ENCODE peak calls at places on chromosomes 12 and 14, in four cellular contexts. R, O, A and P are unnamed samples.

GRCh38 chr12:34397591-34398365 is 375.5 kb downstream of the ALG10 start:
- DNase-seq in O (no peak), A (no peak), R (no peak), P (no peak)

GRCh38 chr12:39902823-39903222 is 203.1 kb downstream of the SLC2A13 start:
- DNase-seq in R (no peak), A (no peak), O (no peak), P (no peak)

GRCh38 chr14:21061347-21061668 is 3.7 kb downstream of the RNASE8 start:
- DNase-seq in A (no peak), R (no peak), O (no peak), P (no peak)

GRCh38 chr12:52581481-52581880 is 7.8 kb upstream of the KRT74 start:
- DNase-seq in R (no peak), A (no peak), O (no peak), P (no peak)

GRCh38 chr12:113261847-113262470 is 40.7 kb downstream of the TPCN1 start:
- DNase-seq in A (peak), R (no peak), O (no peak), P (no peak)

GRCh38 chr12:93429852-93430251 is 11.9 kb downstream of the UBE2N start:
- DNase-seq in O (no peak), R (no peak), A (no peak), P (no peak)

GRCh38 chr12:126719886-126720666 is 1546.9 kb upstream of the TMEM132C start:
- DNase-seq in O (no peak), A (no peak), R (no peak), P (no peak)

GRCh38 chr14:52919971-52920370 is 30.9 kb downstream of the FERMT2 start:
- DNase-seq in O (no peak), A (no peak), R (no peak), P (no peak)

GRCh38 chr14:65926935-65927700 is 514.6 kb downstream of the FUT8 start:
- DNase-seq in O (no peak), R (no peak), A (no peak), P (no peak)

GRCh38 chr12:20212036-20212435 is 156.3 kb upstream of the PDE3A start:
- DNase-seq in R (no peak), O (no peak), A (no peak), P (no peak)

GRCh38 chr14:35808076-35808657 is 928 bp downstream of the RALGAPA1 start:
- DNase-seq in A (no peak), R (no peak), O (no peak), P (no peak)

GRCh38 chr12:104703372-104703771 is 246.6 kb downstream of the CHST11 start:
- DNase-seq in A (no peak), O (no peak), R (no peak), P (no peak)

GRCh38 chr14:51889851-51890250 is 29.4 kb downstream of the GNG2 start:
- DNase-seq in R (no peak), O (no peak), A (no peak), P (peak)

GRCh38 chr12:52005903-52006703 is 643 bp upstream of the TAMALIN start:
- DNase-seq in O (no peak), A (peak), R (no peak), P (no peak)

GRCh38 chr14:91138511-91139359 is 24.9 kb downstream of the DGLUCY start:
- DNase-seq in A (peak), R (peak), O (peak), P (peak)

GRCh38 chr12:117119592-117120198 is 20.5 kb upstream of the TESC start:
- DNase-seq in A (peak), O (no peak), R (no peak), P (peak)

GRCh38 chr12:92199846-92200576 is 54.4 kb upstream of the BTG1 start:
- DNase-seq in O (no peak), R (no peak), A (no peak), P (no peak)

GRCh38 chr14:29558516-29558915 is 369.1 kb downstream of the PRKD1 start:
- DNase-seq in O (no peak), A (no peak), R (no peak), P (no peak)

GRCh38 chr14:68364823-68365222 is 428.0 kb downstream of the ZFP36L1 start:
- DNase-seq in A (no peak), R (no peak), O (no peak), P (no peak)

GRCh38 chr14:42222924-42223471 is 616.3 kb downstream of the LRFN5 start:
- DNase-seq in R (no peak), O (no peak), A (no peak), P (no peak)

GRCh38 chr12:10554228-10554970 is 48.7 kb downstream of the EIF2S3B start:
- DNase-seq in A (no peak), R (no peak), O (no peak), P (peak)

GRCh38 chr12:121124402-121125109 is 8.1 kb upstream of the P2RX7 start:
- DNase-seq in R (no peak), O (no peak), A (no peak), P (no peak)

GRCh38 chr12:48858043-48858442 is 6.1 kb upstream of the DDX23 start:
- DNase-seq in O (no peak), A (no peak), R (no peak), P (no peak)

GRCh38 chr12:65903680-65904403 is 79.6 kb downstream of the HMGA2 start:
- DNase-seq in O (no peak), A (no peak), R (no peak), P (no peak)

GRCh38 chr14:89466460-89466859 is 49.4 kb upstream of the FOXN3 start:
- DNase-seq in A (peak), R (no peak), O (no peak), P (peak)

GRCh38 chr12:66708704-66709443 is 30.0 kb upstream of the GRIP1 start:
- DNase-seq in A (peak), R (no peak), O (no peak), P (no peak)

GRCh38 chr14:104194716-104195115 is 56.3 kb downstream of the KIF26A start:
- DNase-seq in R (no peak), A (no peak), O (no peak), P (no peak)

GRCh38 chr12:124975276-124975675 is 13.7 kb downstream of the DHX37 start:
- DNase-seq in A (no peak), O (no peak), R (no peak), P (no peak)

GRCh38 chr12:113302466-113302865 is 32.4 kb downstream of the SLC8B1 start:
- DNase-seq in O (no peak), R (no peak), A (no peak), P (no peak)